ENCODE peak calls at places on chromosomes 16 and 17, in eight cellular contexts. One of them, this sample, is unnamed.

GRCh38 chr17:38554430-38555350 is 51.1 kb downstream of the SRCIN1 start:
- DNase-seq in BJ: no peak
- DNase-seq in ascending aorta: no peak
- DNase-seq in astrocyte of the cerebellum: peak; percentile 28
- DNase-seq in NCI-H1417: peak; percentile 89
- DNase-seq in cardiac muscle cell: no peak
- DNase-seq in upper lobe of right lung: no peak
- DNase-seq in fibroblast of lung: peak; percentile 61
- DNase-seq in this sample: no peak

GRCh38 chr17:64152428-64153125 is 22.6 kb upstream of the ERN1 start:
- DNase-seq in astrocyte of the cerebellum: no peak
- DNase-seq in cardiac muscle cell: no peak
- DNase-seq in upper lobe of right lung: no peak
- DNase-seq in NCI-H1417: no peak
- DNase-seq in ascending aorta: no peak
- DNase-seq in fibroblast of lung: no peak
- DNase-seq in BJ: no peak
- DNase-seq in this sample: no peak

GRCh38 chr16:17544785-17545184 is 74.0 kb upstream of the XYLT1 start:
- DNase-seq in NCI-H1417: peak; percentile 1
- DNase-seq in fibroblast of lung: no peak
- DNase-seq in upper lobe of right lung: no peak
- DNase-seq in cardiac muscle cell: no peak
- DNase-seq in astrocyte of the cerebellum: no peak
- DNase-seq in BJ: no peak
- DNase-seq in ascending aorta: no peak
- DNase-seq in this sample: no peak

GRCh38 chr16:1690810-1691209 is 12.7 kb downstream of the JPT2 start:
- DNase-seq in cardiac muscle cell: no peak
- DNase-seq in NCI-H1417: no peak
- DNase-seq in astrocyte of the cerebellum: no peak
- DNase-seq in BJ: no peak
- DNase-seq in upper lobe of right lung: no peak
- DNase-seq in fibroblast of lung: no peak
- DNase-seq in ascending aorta: no peak
- DNase-seq in this sample: no peak

GRCh38 chr17:13337864-13338371 is 263.8 kb downstream of the HS3ST3A1 start:
- DNase-seq in NCI-H1417: peak; percentile 60
- DNase-seq in BJ: no peak
- DNase-seq in cardiac muscle cell: peak; percentile 63
- DNase-seq in upper lobe of right lung: no peak
- DNase-seq in ascending aorta: no peak
- DNase-seq in astrocyte of the cerebellum: peak; percentile 78
- DNase-seq in fibroblast of lung: peak; percentile 74
- DNase-seq in this sample: no peak

GRCh38 chr17:337866-338265 is 14.7 kb downstream of the RPH3AL start:
- DNase-seq in fibroblast of lung: no peak
- DNase-seq in NCI-H1417: peak; percentile 7
- DNase-seq in cardiac muscle cell: no peak
- DNase-seq in astrocyte of the cerebellum: no peak
- DNase-seq in ascending aorta: no peak
- DNase-seq in upper lobe of right lung: peak; percentile 40
- DNase-seq in BJ: no peak
- DNase-seq in this sample: no peak

GRCh38 chr16:979106-979505 is 2.5 kb upstream of the SOX8 start:
- DNase-seq in NCI-H1417: no peak
- DNase-seq in BJ: no peak
- DNase-seq in upper lobe of right lung: no peak
- DNase-seq in cardiac muscle cell: no peak
- DNase-seq in astrocyte of the cerebellum: no peak
- DNase-seq in fibroblast of lung: no peak
- DNase-seq in ascending aorta: no peak
- DNase-seq in this sample: no peak

GRCh38 chr16:68386628-68387027 is 61.7 kb downstream of the SMPD3 start:
- DNase-seq in NCI-H1417: no peak
- DNase-seq in BJ: no peak
- DNase-seq in ascending aorta: no peak
- DNase-seq in upper lobe of right lung: no peak
- DNase-seq in astrocyte of the cerebellum: no peak
- DNase-seq in fibroblast of lung: no peak
- DNase-seq in cardiac muscle cell: no peak
- DNase-seq in this sample: no peak

GRCh38 chr17:5422505-5422904 is 2.5 kb downstream of the RPAIN start:
- DNase-seq in ascending aorta: no peak
- DNase-seq in BJ: no peak
- DNase-seq in upper lobe of right lung: no peak
- DNase-seq in fibroblast of lung: peak; percentile 78
- DNase-seq in cardiac muscle cell: no peak
- DNase-seq in NCI-H1417: no peak
- DNase-seq in astrocyte of the cerebellum: no peak
- DNase-seq in this sample: no peak

GRCh38 chr17:50534222-50534978 is 1.9 kb downstream of the EPN3 start:
- DNase-seq in astrocyte of the cerebellum: no peak
- DNase-seq in BJ: no peak
- DNase-seq in upper lobe of right lung: no peak
- DNase-seq in NCI-H1417: no peak
- DNase-seq in fibroblast of lung: peak; percentile 49
- DNase-seq in ascending aorta: no peak
- DNase-seq in cardiac muscle cell: no peak
- DNase-seq in this sample: no peak

GRCh38 chr17:33163827-33164555 is 129.1 kb downstream of the ASIC2 start:
- DNase-seq in ascending aorta: no peak
- DNase-seq in NCI-H1417: no peak
- DNase-seq in upper lobe of right lung: no peak
- DNase-seq in fibroblast of lung: peak; percentile 83
- DNase-seq in cardiac muscle cell: no peak
- DNase-seq in BJ: no peak
- DNase-seq in astrocyte of the cerebellum: no peak
- DNase-seq in this sample: no peak

GRCh38 chr17:8105957-8106398 is 12.3 kb downstream of the ALOXE3 start:
- DNase-seq in fibroblast of lung: no peak
- DNase-seq in NCI-H1417: no peak
- DNase-seq in astrocyte of the cerebellum: no peak
- DNase-seq in cardiac muscle cell: no peak
- DNase-seq in upper lobe of right lung: peak; percentile 46
- DNase-seq in BJ: no peak
- DNase-seq in ascending aorta: no peak
- DNase-seq in this sample: no peak

GRCh38 chr17:50871369-50871768 is 5.2 kb upstream of the TOB1 start:
- DNase-seq in fibroblast of lung: no peak
- DNase-seq in ascending aorta: no peak
- DNase-seq in BJ: no peak
- DNase-seq in upper lobe of right lung: no peak
- DNase-seq in astrocyte of the cerebellum: no peak
- DNase-seq in NCI-H1417: no peak
- DNase-seq in cardiac muscle cell: no peak
- DNase-seq in this sample: no peak

GRCh38 chr17:29143894-29144293 is 36.3 kb downstream of the MYO18A start:
- DNase-seq in ascending aorta: no peak
- DNase-seq in BJ: no peak
- DNase-seq in fibroblast of lung: no peak
- DNase-seq in astrocyte of the cerebellum: no peak
- DNase-seq in cardiac muscle cell: peak; percentile 42
- DNase-seq in NCI-H1417: peak; percentile 49
- DNase-seq in upper lobe of right lung: no peak
- DNase-seq in this sample: no peak